ENCODE peak calls at places on chromosome 12, in four cellular contexts. N, H, T and W are unnamed samples.

GRCh38 chr12:40745386-40745785 is 53.1 kb downstream of the CNTN1 start:
- DNase-seq in N (no peak), H (no peak), T (no peak), W (no peak)

GRCh38 chr12:57215668-57216013 is 953 bp upstream of the NXPH4 start:
- DNase-seq in N (no peak), H (no peak), T (peak; percentile 34), W (no peak)

GRCh38 chr12:64675795-64676194 is 65.5 kb downstream of the RASSF3 start:
- DNase-seq in N (peak; percentile 63), H (no peak), T (no peak), W (no peak)

GRCh38 chr12:3261782-3262359 is 184.7 kb downstream of the TSPAN9 start:
- DNase-seq in N (no peak), H (peak; percentile 83), T (peak; percentile 53), W (no peak)

GRCh38 chr12:50265770-50266524 is 17.4 kb downstream of the LIMA1 start:
- DNase-seq in N (no peak), H (no peak), T (no peak), W (no peak)

GRCh38 chr12:6551063-6551461 is 4.8 kb downstream of the IFFO1 start:
- DNase-seq in N (no peak), H (no peak), T (no peak), W (no peak)

GRCh38 chr12:106058256-106059182 is 80.2 kb downstream of the NUAK1 start:
- DNase-seq in N (peak; percentile 43), H (no peak), T (peak; percentile 76), W (no peak)

GRCh38 chr12:40907115-40907521 is 214.9 kb downstream of the CNTN1 start:
- DNase-seq in N (peak; percentile 41), H (no peak), T (peak; percentile 55), W (no peak)

GRCh38 chr12:108239378-108239777 is 99.7 kb downstream of the CMKLR1 start:
- DNase-seq in N (no peak), H (no peak), T (no peak), W (no peak)

GRCh38 chr12:126874427-126875026 is 1392.4 kb upstream of the TMEM132C start:
- DNase-seq in N (peak; percentile 59), H (peak; percentile 65), T (peak; percentile 7), W (peak; percentile 38)

GRCh38 chr12:78209851-78210493 is 379.3 kb downstream of the NAV3 start:
- DNase-seq in N (peak; percentile 75), H (no peak), T (no peak), W (no peak)

GRCh38 chr12:7081037-7081436 is 11.2 kb downstream of the C1R start:
- DNase-seq in N (no peak), H (peak; percentile 82), T (no peak), W (no peak)

GRCh38 chr12:57089259-57090245 is 638 bp downstream of the NAB2 start:
- DNase-seq in N (peak; percentile 55), H (peak; percentile 80), T (peak; percentile 57), W (no peak)

GRCh38 chr12:14262771-14263511 is 102.5 kb upstream of the ATF7IP start:
- DNase-seq in N (no peak), H (no peak), T (no peak), W (no peak)

GRCh38 chr12:70309348-70309747 is 56.7 kb upstream of the KCNMB4 start:
- DNase-seq in N (no peak), H (no peak), T (no peak), W (no peak)

GRCh38 chr12:113422030-113422900 is at the start of gene SDSL:
- DNase-seq in N (peak; percentile 76), H (peak; percentile 87), T (peak; percentile 77), W (no peak)

GRCh38 chr12:55938826-55939501 is 8.0 kb downstream of the DGKA start:
- DNase-seq in N (no peak), H (no peak), T (no peak), W (no peak)

GRCh38 chr12:91663331-91663998 is 480.8 kb upstream of the DCN start:
- DNase-seq in N (no peak), H (no peak), T (no peak), W (no peak)

GRCh38 chr12:121538699-121539061 is 42.1 kb downstream of the KDM2B start:
- DNase-seq in N (no peak), H (peak; percentile 81), T (no peak), W (no peak)

GRCh38 chr12:6044082-6044481 is 80.4 kb downstream of the VWF start:
- DNase-seq in N (no peak), H (no peak), T (no peak), W (no peak)

GRCh38 chr12:12048714-12049113 is 22.0 kb upstream of the BCL2L14 start:
- DNase-seq in N (no peak), H (no peak), T (no peak), W (no peak)

GRCh38 chr12:125187780-125188741 is 122.8 kb downstream of the AACS start:
- DNase-seq in N (peak; percentile 20), H (no peak), T (no peak), W (no peak)

GRCh38 chr12:79691299-79692248 is 810 bp upstream of the PAWR start:
- DNase-seq in N (peak; percentile 93), H (no peak), T (peak; percentile 93), W (no peak)

GRCh38 chr12:5966486-5967095 is 21.5 kb upstream of the ANO2 start:
- DNase-seq in N (no peak), H (no peak), T (no peak), W (no peak)

GRCh38 chr12:114783176-114783575 is 99.2 kb upstream of the TBX3 start:
- DNase-seq in N (no peak), H (no peak), T (no peak), W (no peak)

GRCh38 chr12:69275471-69275891 is 36.1 kb downstream of the CPSF6 start:
- DNase-seq in N (no peak), H (no peak), T (no peak), W (no peak)

GRCh38 chr12:68305278-68305677 is 26.9 kb downstream of the MDM1 start:
- DNase-seq in N (no peak), H (no peak), T (no peak), W (no peak)

GRCh38 chr12:81835783-81836182 is 76.6 kb upstream of the PPFIA2 start:
- DNase-seq in N (no peak), H (no peak), T (no peak), W (no peak)

GRCh38 chr12:101855364-101855884 is 22.0 kb upstream of the DRAM1 start:
- DNase-seq in N (peak; percentile 9), H (no peak), T (peak; percentile 59), W (no peak)

GRCh38 chr12:578743-579449 is 84.3 kb downstream of the NINJ2 start:
- DNase-seq in N (no peak), H (peak; percentile 38), T (no peak), W (no peak)

GRCh38 chr12:5480953-5481300 is 49.0 kb downstream of the NTF3 start:
- DNase-seq in N (no peak), H (no peak), T (no peak), W (no peak)

GRCh38 chr12:31558521-31558920 is 32.4 kb downstream of the DENND5B start:
- DNase-seq in N (peak; percentile 29), H (no peak), T (peak; percentile 49), W (no peak)

GRCh38 chr12:108119126-108119973 is 9.7 kb upstream of the WSCD2 start:
- DNase-seq in N (no peak), H (peak; percentile 47), T (no peak), W (no peak)

GRCh38 chr12:43309845-43310405 is 242.1 kb downstream of the ADAMTS20 start:
- DNase-seq in N (peak; percentile 88), H (no peak), T (peak; percentile 99), W (no peak)

GRCh38 chr12:90953956-90954421 is 987 bp downstream of the CCER1 start:
- DNase-seq in N (no peak), H (no peak), T (no peak), W (no peak)

GRCh38 chr12:121560392-121561021 is 20.3 kb downstream of the KDM2B start:
- DNase-seq in N (no peak), H (no peak), T (no peak), W (no peak)